ENCODE peak calls at places on chromosome 5, in ten cellular contexts. Y is colonic mucosa, L is right atrium auricular region, R is sigmoid colon, M is adrenal gland, Q is stomach, Z is SK-N-SH, B is fibroblast of lung, N is cardiac muscle cell, D is tibial artery. A is an unnamed sample.

GRCh38 chr5:171424726-171425125 is 5.3 kb downstream of the FGF18 start:
- DNase-seq in Z (no peak), L (peak; percentile 43), Q (peak; percentile 23), B (no peak), R (no peak), Y (no peak), N (no peak), D (peak; percentile 37), M (peak; percentile 2), A (no peak)

GRCh38 chr5:178182158-178182876 is 4.9 kb downstream of the GMCL2 start:
- DNase-seq in Q (no peak), N (no peak), M (no peak), R (no peak), B (no peak), D (no peak), Z (no peak), Y (no peak), L (no peak), A (no peak)

GRCh38 chr5:14341571-14342225 is 198.6 kb downstream of the TRIO start:
- DNase-seq in M (no peak), Q (no peak), Y (no peak), N (no peak), R (no peak), L (no peak), Z (no peak), D (no peak), B (no peak), A (no peak)

GRCh38 chr5:154375331-154376008 is 70.3 kb upstream of the SAP30L start:
- DNase-seq in N (no peak), B (peak; percentile 46), D (no peak), Z (no peak), Y (no peak), M (no peak), Q (no peak), L (no peak), R (no peak), A (no peak)

GRCh38 chr5:144189800-144190429 is 19.2 kb downstream of the KCTD16 start:
- DNase-seq in Q (peak; percentile 40), M (peak; percentile 19), R (no peak), Z (peak; percentile 9), D (no peak), N (no peak), B (peak; percentile 95), L (no peak), Y (peak; percentile 27), A (no peak)

GRCh38 chr5:42250-42649 is 49.7 kb upstream of the PLEKHG4B start:
- DNase-seq in B (peak; percentile 6), L (no peak), Y (no peak), M (no peak), N (peak; percentile 60), Q (no peak), Z (no peak), D (no peak), R (no peak), A (no peak)

GRCh38 chr5:63963926-63964325 is 1.7 kb upstream of the HTR1A start:
- DNase-seq in B (no peak), Y (no peak), N (no peak), Z (no peak), Q (no peak), L (no peak), D (no peak), R (no peak), M (no peak), A (no peak)

GRCh38 chr5:62190173-62190572 is 115.8 kb upstream of the KIF2A start:
- DNase-seq in R (no peak), B (no peak), Y (no peak), Z (no peak), M (no peak), D (no peak), Q (no peak), N (no peak), L (no peak), A (no peak)

GRCh38 chr5:149298163-149298562 is 26.5 kb downstream of the AFAP1L1 start:
- DNase-seq in D (no peak), Y (no peak), B (no peak), N (no peak), Z (no peak), L (no peak), Q (no peak), M (no peak), R (no peak), A (no peak)

GRCh38 chr5:16916262-16916878 is 19.7 kb downstream of the MYO10 start:
- DNase-seq in N (no peak), L (no peak), B (peak; percentile 98), Y (no peak), M (no peak), R (no peak), Q (no peak), D (no peak), Z (no peak), A (no peak)

GRCh38 chr5:159732220-159732619 is 184.1 kb upstream of the ADRA1B start:
- DNase-seq in R (no peak), D (no peak), N (no peak), Q (no peak), L (no peak), M (no peak), Z (no peak), Y (no peak), B (peak; percentile 61), A (no peak)

GRCh38 chr5:172453206-172453985 is 929 bp downstream of the SH3PXD2B start:
- DNase-seq in Z (peak; percentile 80), Q (peak; percentile 34), M (peak; percentile 72), D (peak; percentile 78), N (peak; percentile 73), Y (peak; percentile 55), L (no peak), B (peak; percentile 77), R (peak; percentile 82), A (no peak)

GRCh38 chr5:35089688-35090314 is 42.1 kb upstream of the AGXT2 start:
- DNase-seq in Z (peak; percentile 48), L (no peak), B (peak; percentile 48), Y (peak; percentile 82), D (peak; percentile 68), N (peak; percentile 63), M (peak; percentile 56), R (no peak), Q (peak; percentile 66), A (no peak)
- TF ChIP-seq CTCF in Z (peak; percentile 80), L (peak; percentile 74), B (peak; percentile 96), Y (peak; percentile 69), D (peak; percentile 71), N (peak; percentile 84), M (peak; percentile 77), R (no peak), Q (no peak), A (no peak)

GRCh38 chr5:173567548-173567947 is 48.9 kb downstream of the BOD1 start:
- DNase-seq in L (no peak), Q (no peak), Z (no peak), N (no peak), R (peak; percentile 39), D (no peak), M (no peak), Y (no peak), B (peak; percentile 27), A (no peak)
- H3K4me3 ChIP-seq in L (no peak overlapping the region), Q (no peak overlapping the region), Z (no peak overlapping the region), N (no peak overlapping the region), R (no peak overlapping the region), D (no peak overlapping the region), M (no peak overlapping the region), Y (no peak overlapping the region), B (no peak overlapping the region), A (no peak overlapping the region)

GRCh38 chr5:177133845-177134652 is 476 bp downstream of the NSD1 start:
- DNase-seq in D (peak; percentile 72), Y (peak; percentile 41), N (peak; percentile 70), M (peak; percentile 64), Z (peak; percentile 89), R (peak; percentile 80), Q (peak; percentile 49), L (no peak), B (peak; percentile 57), A (peak; percentile 10)

GRCh38 chr5:177134653-177135225 is 1.2 kb downstream of the NSD1 start:
- DNase-seq in Q (no peak), L (no peak), D (no peak), Y (no peak), Z (no peak), R (peak; percentile 22), B (no peak), N (no peak), M (peak; percentile 10), A (no peak)

GRCh38 chr5:177132504-177133118 is 962 bp upstream of the NSD1 start:
- DNase-seq in D (no peak), L (no peak), Y (no peak), Z (peak; percentile 50), B (peak; percentile 29), R (peak; percentile 63), Q (no peak), M (no peak), N (peak; percentile 38), A (peak; percentile 23)

GRCh38 chr5:177131711-177132503 is 1.7 kb upstream of the NSD1 start:
- DNase-seq in Y (no peak), N (no peak), Z (no peak), B (no peak), R (peak; percentile 69), L (no peak), M (no peak), Q (peak; percentile 28), D (peak; percentile 71), A (no peak)

DNA sequence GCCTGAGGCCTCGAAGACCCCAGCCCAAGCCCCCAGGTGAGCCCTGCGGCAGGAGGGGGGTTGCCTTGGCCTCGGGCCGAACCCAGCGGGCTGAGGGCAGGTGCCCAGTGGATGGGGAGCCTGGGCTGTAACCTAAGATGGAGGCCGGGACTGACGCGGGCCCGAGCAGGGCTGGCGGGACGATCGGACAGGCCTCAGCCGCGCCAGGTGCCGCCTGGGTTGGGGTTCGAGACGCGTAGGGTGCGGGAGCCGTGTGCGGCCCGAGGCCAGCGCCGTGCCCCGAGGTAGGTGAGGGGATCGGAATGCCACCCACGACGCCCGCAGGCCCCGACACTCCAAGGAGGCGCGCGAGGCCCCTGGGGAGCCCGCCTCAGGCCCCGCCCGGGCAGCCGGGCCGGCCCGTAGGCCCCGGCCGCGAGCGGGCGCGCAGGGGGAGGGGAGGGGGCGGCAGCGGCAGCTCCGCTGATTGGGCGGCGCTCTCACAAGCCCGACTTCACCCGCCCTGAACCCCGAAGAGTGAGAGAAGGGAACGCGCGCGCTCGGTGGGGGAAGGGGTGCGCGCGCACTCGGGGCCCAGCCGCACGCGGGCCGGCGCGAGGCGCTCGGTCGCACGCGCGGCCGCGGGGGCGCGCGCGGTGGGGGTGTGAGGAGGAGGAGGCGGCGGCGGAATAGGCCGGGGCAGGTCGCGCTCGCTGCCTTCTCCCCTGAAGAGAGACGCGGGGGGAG is at the start of gene NSD1:
- DNase-seq in M (peak; percentile 84), B (peak; percentile 85), D (peak; percentile 93), R (peak; percentile 96), Y (peak; percentile 90), N (peak; percentile 85), L (peak; percentile 90), Q (peak; percentile 88), Z (peak; percentile 95), A (peak; percentile 76)
- H3K27ac ChIP-seq in M (peak within 1 kb of the TSS; percentile 39), B (peak within 1 kb of the TSS; percentile 56), D (peak within 1 kb of the TSS; percentile 93), R (peak within 1 kb of the TSS; percentile 92), Y (peak within 1 kb of the TSS; percentile 78), N (peak within 1 kb of the TSS; percentile 22), L (peak within 1 kb of the TSS; percentile 91), Q (peak within 1 kb of the TSS; percentile 94), Z (peak within 1 kb of the TSS; percentile 89), A (peak within 1 kb of the TSS; percentile 89)

DNA sequence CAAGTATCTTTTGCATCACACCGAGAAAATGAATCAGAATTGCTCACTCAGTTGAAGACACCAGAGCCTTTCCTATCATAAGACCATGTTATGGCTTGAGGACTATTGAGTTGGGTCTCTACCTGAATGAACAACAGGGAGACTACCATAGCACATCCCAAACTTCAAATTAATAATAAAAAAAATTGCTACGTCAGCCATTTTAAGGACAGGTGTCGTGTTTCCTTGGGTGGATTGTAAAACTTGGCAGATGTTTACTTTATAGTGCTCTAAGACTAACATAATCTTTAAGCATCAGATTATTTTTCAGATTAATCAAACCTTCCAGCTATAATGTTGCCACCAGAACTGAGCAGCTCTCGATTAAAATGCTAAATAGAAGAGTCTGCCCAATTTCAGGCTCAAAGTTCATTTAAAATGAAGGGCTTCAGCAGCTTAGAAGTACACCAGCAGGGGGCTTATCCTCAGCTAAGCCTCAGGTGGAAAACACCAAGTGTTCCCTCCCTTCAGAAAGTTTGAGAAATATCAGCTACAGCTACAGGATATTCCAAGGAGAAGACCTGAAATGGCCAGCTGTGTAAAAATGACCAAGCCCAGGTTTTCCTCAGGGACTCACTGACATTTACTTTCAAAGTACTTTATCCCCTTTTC is 395.5 kb downstream of the DTWD2 start:
- DNase-seq in M (no peak), L (no peak), Y (no peak), Z (no peak), Q (no peak), R (no peak), B (no peak), N (no peak), D (no peak), A (no peak)
- TF ChIP-seq CTCF in M (no peak), L (no peak), Y (no peak), Z (no peak), Q (no peak), R (no peak), B (no peak), N (no peak), D (no peak), A (no peak)

A was measured in gastrocnemius medialis.